ENCODE peak calls at places on chromosomes 4 and X, in four cellular contexts. One of them, this sample, is unnamed.

GRCh38 chr4:155809835-155810234 is 51.0 kb downstream of the GUCY1B1 start:
- DNase-seq in choroid plexus epithelial cell: peak; percentile 96
- DNase-seq in endothelial cell of umbilical vein: peak; percentile 58
- DNase-seq in fibroblast of lung: peak; percentile 84
- DNase-seq in this sample: no peak

GRCh38 chrX:65196758-65197371 is 220.6 kb upstream of the ZC4H2 start:
- DNase-seq in choroid plexus epithelial cell: no peak
- DNase-seq in endothelial cell of umbilical vein: no peak
- DNase-seq in fibroblast of lung: no peak
- DNase-seq in this sample: no peak

GRCh38 chr4:185020863-185021761 is 2.8 kb downstream of the HELT start:
- DNase-seq in choroid plexus epithelial cell: no peak
- DNase-seq in endothelial cell of umbilical vein: no peak
- DNase-seq in fibroblast of lung: no peak
- DNase-seq in this sample: no peak

GRCh38 chr4:42865572-42866189 is 26.8 kb upstream of the GRXCR1 start:
- DNase-seq in choroid plexus epithelial cell: peak; percentile 53
- DNase-seq in endothelial cell of umbilical vein: peak; percentile 35
- DNase-seq in fibroblast of lung: peak; percentile 24
- DNase-seq in this sample: no peak

GRCh38 chr4:157713342-157713741 is 459.5 kb downstream of the GASK1B start:
- DNase-seq in choroid plexus epithelial cell: no peak
- DNase-seq in endothelial cell of umbilical vein: no peak
- DNase-seq in fibroblast of lung: no peak
- DNase-seq in this sample: no peak

GRCh38 chr4:145635630-145636029 is 16.4 kb downstream of the MMAA start:
- DNase-seq in choroid plexus epithelial cell: no peak
- DNase-seq in endothelial cell of umbilical vein: no peak
- DNase-seq in fibroblast of lung: no peak
- DNase-seq in this sample: no peak

GRCh38 chr4:7964459-7964858 is 24.8 kb upstream of the AFAP1 start:
- DNase-seq in choroid plexus epithelial cell: no peak
- DNase-seq in endothelial cell of umbilical vein: no peak
- DNase-seq in fibroblast of lung: no peak
- DNase-seq in this sample: no peak

GRCh38 chr4:140756292-140757219 is at the start of gene TBC1D9:
- DNase-seq in choroid plexus epithelial cell: peak; percentile 80
- DNase-seq in endothelial cell of umbilical vein: peak; percentile 97
- DNase-seq in fibroblast of lung: peak; percentile 86
- DNase-seq in this sample: peak; percentile 82

GRCh38 chr4:82433791-82434190 is 3.4 kb downstream of the ENOPH1 start:
- DNase-seq in choroid plexus epithelial cell: no peak
- DNase-seq in endothelial cell of umbilical vein: no peak
- DNase-seq in fibroblast of lung: no peak
- DNase-seq in this sample: no peak

DNA sequence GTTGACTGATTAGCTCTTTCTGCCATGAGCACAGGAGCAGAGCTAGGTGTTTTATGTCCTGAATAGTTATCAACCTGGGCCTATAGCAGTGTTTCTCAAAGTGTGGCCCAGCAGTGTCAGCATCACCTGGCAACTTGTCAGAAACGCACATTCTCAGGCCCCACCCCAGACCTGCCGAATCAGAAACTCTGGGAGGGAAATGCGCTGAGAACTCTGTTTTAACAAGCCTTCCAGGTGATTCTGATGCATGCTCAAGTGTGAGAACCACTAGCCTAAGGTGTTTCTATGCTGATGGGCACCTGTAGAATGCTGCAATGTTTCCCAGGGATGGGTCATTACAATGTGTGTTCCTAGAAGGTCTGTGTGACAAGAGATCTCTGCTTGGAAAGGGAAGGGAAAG is 257.5 kb downstream of the MID1IP1 start:
- DNase-seq in choroid plexus epithelial cell: no peak
- DNase-seq in endothelial cell of umbilical vein: no peak
- DNase-seq in fibroblast of lung: no peak
- DNase-seq in this sample: no peak
- H3K4me3 ChIP-seq in choroid plexus epithelial cell: no peak overlapping the region
- H3K4me3 ChIP-seq in endothelial cell of umbilical vein: no peak overlapping the region
- H3K4me3 ChIP-seq in fibroblast of lung: no peak overlapping the region
- H3K4me3 ChIP-seq in this sample: no peak overlapping the region

GRCh38 chr4:148415500-148415899 is 26.7 kb downstream of the NR3C2 start:
- DNase-seq in choroid plexus epithelial cell: peak; percentile 50
- DNase-seq in endothelial cell of umbilical vein: peak; percentile 57
- DNase-seq in fibroblast of lung: peak; percentile 4
- DNase-seq in this sample: no peak
- TF ChIP-seq CTCF in choroid plexus epithelial cell: peak; percentile 40
- TF ChIP-seq CTCF in endothelial cell of umbilical vein: no peak
- TF ChIP-seq CTCF in fibroblast of lung: peak; percentile 21
- TF ChIP-seq CTCF in this sample: no peak

DNA sequence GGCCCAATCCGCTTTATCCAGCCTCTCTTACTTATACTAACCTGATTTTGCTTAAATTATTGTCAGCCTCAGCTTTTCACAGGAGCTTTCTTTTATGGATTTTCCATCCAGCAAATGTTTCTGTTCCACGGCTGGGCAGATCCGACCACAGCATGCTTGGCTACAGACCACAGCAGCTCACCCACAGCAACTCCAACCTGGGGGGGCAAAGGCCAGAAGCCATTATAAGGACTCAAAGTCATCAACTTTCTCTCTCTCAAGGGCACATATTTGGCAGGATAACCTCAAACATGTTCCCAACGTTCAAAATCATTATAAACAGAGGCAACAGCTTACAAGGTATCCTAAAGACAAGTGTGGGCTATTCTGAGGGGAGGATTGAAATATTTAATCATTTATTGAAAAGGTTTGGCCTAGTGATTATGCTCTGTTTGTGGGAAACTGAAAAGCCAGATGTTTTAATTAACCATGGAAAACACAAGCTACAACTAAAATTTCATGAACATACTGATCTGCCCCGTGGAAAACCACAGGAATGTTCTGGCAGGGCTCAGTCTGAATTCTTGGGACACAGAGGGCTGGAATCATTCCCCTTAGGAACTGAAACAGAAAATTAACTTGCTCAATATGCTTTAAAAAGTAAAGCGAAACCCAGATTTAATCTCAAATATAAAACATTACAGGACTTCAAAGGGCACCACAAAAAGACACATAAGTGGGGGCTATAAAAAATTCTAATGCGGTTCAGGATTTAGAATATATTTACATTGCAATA is 71.2 kb downstream of the APBB2 start:
- DNase-seq in choroid plexus epithelial cell: peak; percentile 97
- DNase-seq in endothelial cell of umbilical vein: peak; percentile 62
- DNase-seq in fibroblast of lung: peak; percentile 97
- DNase-seq in this sample: peak; percentile 84
- H3K4me3 ChIP-seq in choroid plexus epithelial cell: peak overlapping the region; percentile 12
- H3K4me3 ChIP-seq in endothelial cell of umbilical vein: no peak overlapping the region
- H3K4me3 ChIP-seq in fibroblast of lung: peak overlapping the region; percentile 18
- H3K4me3 ChIP-seq in this sample: peak overlapping the region; percentile 39

GRCh38 chr4:890036-890695 is 42.0 kb downstream of the GAK start:
- DNase-seq in choroid plexus epithelial cell: no peak
- DNase-seq in endothelial cell of umbilical vein: no peak
- DNase-seq in fibroblast of lung: no peak
- DNase-seq in this sample: no peak
- TF ChIP-seq CTCF in choroid plexus epithelial cell: no peak
- TF ChIP-seq CTCF in endothelial cell of umbilical vein: no peak
- TF ChIP-seq CTCF in fibroblast of lung: no peak
- TF ChIP-seq CTCF in this sample: no peak

DNA sequence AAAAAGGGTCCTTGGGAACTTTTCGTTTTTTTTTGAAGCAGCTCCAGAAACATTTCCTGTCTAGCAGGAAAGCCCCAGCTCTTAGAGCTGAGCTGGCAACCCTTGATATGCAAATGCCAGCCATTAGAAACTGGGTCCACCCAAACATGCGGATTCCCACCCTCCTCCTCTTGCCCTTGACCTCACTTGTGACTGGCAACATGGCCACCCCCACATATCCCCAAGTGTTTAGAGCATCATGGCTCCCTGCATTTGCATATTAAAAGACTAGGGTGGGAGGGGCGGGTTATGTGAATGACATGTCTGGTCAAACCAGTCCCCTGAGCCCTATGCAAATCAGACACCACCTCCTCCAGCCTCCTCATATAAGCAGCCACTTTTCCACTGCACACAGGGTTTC is 671.1 kb downstream of the FAT4 start:
- DNase-seq in choroid plexus epithelial cell: peak; percentile 4
- DNase-seq in endothelial cell of umbilical vein: no peak
- DNase-seq in fibroblast of lung: peak; percentile 13
- DNase-seq in this sample: no peak
- H3K4me3 ChIP-seq in choroid plexus epithelial cell: no peak overlapping the region
- H3K4me3 ChIP-seq in endothelial cell of umbilical vein: no peak overlapping the region
- H3K4me3 ChIP-seq in fibroblast of lung: no peak overlapping the region
- H3K4me3 ChIP-seq in this sample: no peak overlapping the region

GRCh38 chr4:1354136-1354982 is 7.4 kb downstream of the UVSSA start:
- DNase-seq in choroid plexus epithelial cell: no peak
- DNase-seq in endothelial cell of umbilical vein: no peak
- DNase-seq in fibroblast of lung: no peak
- DNase-seq in this sample: no peak
- TF ChIP-seq CTCF in choroid plexus epithelial cell: no peak
- TF ChIP-seq CTCF in endothelial cell of umbilical vein: no peak
- TF ChIP-seq CTCF in fibroblast of lung: no peak
- TF ChIP-seq CTCF in this sample: no peak

DNA sequence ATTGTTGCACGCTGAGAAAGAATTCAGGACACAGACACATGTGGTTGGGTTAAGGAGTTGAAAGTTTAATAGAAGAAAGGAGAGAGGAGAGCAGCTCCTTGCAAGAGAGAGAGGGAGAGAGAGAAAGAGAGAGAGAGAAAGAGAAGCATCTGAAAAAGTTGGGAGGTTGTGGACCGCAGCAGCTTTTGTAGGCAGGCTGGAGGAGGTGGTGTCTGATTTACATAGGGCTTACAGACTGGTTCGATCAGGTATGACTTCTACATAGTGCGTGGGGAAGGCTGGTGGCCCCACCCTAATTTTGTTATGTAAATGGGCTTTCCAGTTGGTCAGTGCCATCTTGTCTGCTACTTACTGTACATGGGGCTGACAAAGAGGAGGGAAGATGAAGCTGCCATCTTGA is 27.5 kb upstream of the GYG2 start:
- DNase-seq in choroid plexus epithelial cell: no peak
- DNase-seq in endothelial cell of umbilical vein: no peak
- DNase-seq in fibroblast of lung: no peak
- DNase-seq in this sample: peak; percentile 24
- H3K4me3 ChIP-seq in choroid plexus epithelial cell: no peak overlapping the region
- H3K4me3 ChIP-seq in endothelial cell of umbilical vein: no peak overlapping the region
- H3K4me3 ChIP-seq in fibroblast of lung: no peak overlapping the region
- H3K4me3 ChIP-seq in this sample: no peak overlapping the region